ENCODE peak calls at places on chromosomes 2 and 18, in four cellular contexts. G is H7, E is fibroblast of pulmonary artery, T is GM06990. S is an unnamed sample.
A peak's percentile ranks its signal among the peaks of the same experiment; 100 is the strongest.

GRCh38 chr2:169343202-169343601 is 19.1 kb downstream of the LRP2 start:
- DNase-seq in G (no peak), E (no peak), T (no peak), S (no peak)

GRCh38 chr2:15863494-15864175 is 76.7 kb upstream of the MYCN start:
- DNase-seq in G (no peak), E (no peak), T (no peak), S (no peak)

GRCh38 chr2:153595939-153596338 is 117.4 kb upstream of the RPRM start:
- DNase-seq in G (no peak), E (no peak), T (no peak), S (no peak)

GRCh38 chr18:69948919-69949537 is 1.4 kb upstream of the CD226 start:
- DNase-seq in G (no peak), E (peak; percentile 62), T (peak; percentile 66), S (peak; percentile 29)

GRCh38 chr2:94986392-94986963 is 39.0 kb upstream of the MAL start:
- DNase-seq in G (peak; percentile 85), E (peak; percentile 73), T (no peak), S (no peak)

GRCh38 chr2:105744909-105745853 is at the start of gene NCK2:
- DNase-seq in G (peak; percentile 83), E (peak; percentile 33), T (peak; percentile 50), S (no peak)

GRCh38 chr2:162928356-162928755 is 89.8 kb upstream of the KCNH7 start:
- DNase-seq in G (no peak), E (no peak), T (no peak), S (no peak)

GRCh38 chr2:226151157-226151556 is 648.5 kb downstream of the IRS1 start:
- DNase-seq in G (no peak), E (peak; percentile 21), T (no peak), S (no peak)

GRCh38 chr18:4230450-4231168 is 224.5 kb downstream of the DLGAP1 start:
- DNase-seq in G (no peak), E (no peak), T (no peak), S (no peak)

GRCh38 chr18:12990662-12990976 is 543 bp upstream of the CEP192 start:
- DNase-seq in G (no peak), E (no peak), T (no peak), S (no peak)

GRCh38 chr2:227370791-227371312 is 8.3 kb downstream of the TM4SF20 start:
- DNase-seq in G (no peak), E (peak; percentile 96), T (no peak), S (peak; percentile 62)

GRCh38 chr2:107711941-107712340 is 114.8 kb upstream of the RGPD4 start:
- DNase-seq in G (no peak), E (no peak), T (no peak), S (no peak)

GRCh38 chr2:107717666-107718065 is 109.0 kb upstream of the RGPD4 start:
- DNase-seq in G (peak; percentile 1), E (no peak), T (no peak), S (no peak)

GRCh38 chr2:107712857-107713256 is 113.8 kb upstream of the RGPD4 start:
- DNase-seq in G (no peak), E (no peak), T (no peak), S (no peak)
- H3K4me3 ChIP-seq in G (no peak overlapping the region), E (no peak overlapping the region), T (peak overlapping the region; percentile 26), S (no peak overlapping the region)

GRCh38 chr2:98465456-98466201 is 21.0 kb downstream of the INPP4A start:
- DNase-seq in G (no peak), E (peak; percentile 82), T (peak; percentile 87), S (no peak)
- H3K4me3 ChIP-seq in G (no peak overlapping the region), E (no peak overlapping the region), T (peak overlapping the region; percentile 49), S (no peak overlapping the region)

DNA sequence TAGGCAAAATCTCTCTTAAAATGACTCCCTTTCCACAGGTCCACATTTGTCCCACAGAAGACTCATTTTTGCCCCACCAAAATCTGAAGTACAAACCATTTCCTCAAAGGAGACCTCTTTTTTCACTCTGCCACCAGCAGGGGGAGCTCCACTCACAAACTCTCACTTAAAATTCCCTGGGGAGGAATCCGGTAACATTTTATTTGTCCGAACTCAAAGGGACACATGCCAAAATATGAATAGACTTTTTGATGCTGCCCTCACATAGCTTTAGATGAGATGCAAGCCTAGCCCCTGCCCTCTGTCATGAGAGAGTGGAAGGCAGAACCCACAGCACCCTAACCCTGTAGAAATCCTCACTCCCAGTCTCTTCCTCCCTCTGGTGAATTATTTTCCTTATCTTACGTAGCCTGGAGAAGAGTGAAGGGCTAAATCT is 57.1 kb downstream of the RMDN2 start:
- DNase-seq in G (peak; percentile 52), E (peak; percentile 81), T (peak; percentile 17), S (peak; percentile 64)
- H3K4me3 ChIP-seq in G (peak overlapping the region; percentile 14), E (peak overlapping the region; percentile 24), T (no peak overlapping the region), S (no peak overlapping the region)

DNA sequence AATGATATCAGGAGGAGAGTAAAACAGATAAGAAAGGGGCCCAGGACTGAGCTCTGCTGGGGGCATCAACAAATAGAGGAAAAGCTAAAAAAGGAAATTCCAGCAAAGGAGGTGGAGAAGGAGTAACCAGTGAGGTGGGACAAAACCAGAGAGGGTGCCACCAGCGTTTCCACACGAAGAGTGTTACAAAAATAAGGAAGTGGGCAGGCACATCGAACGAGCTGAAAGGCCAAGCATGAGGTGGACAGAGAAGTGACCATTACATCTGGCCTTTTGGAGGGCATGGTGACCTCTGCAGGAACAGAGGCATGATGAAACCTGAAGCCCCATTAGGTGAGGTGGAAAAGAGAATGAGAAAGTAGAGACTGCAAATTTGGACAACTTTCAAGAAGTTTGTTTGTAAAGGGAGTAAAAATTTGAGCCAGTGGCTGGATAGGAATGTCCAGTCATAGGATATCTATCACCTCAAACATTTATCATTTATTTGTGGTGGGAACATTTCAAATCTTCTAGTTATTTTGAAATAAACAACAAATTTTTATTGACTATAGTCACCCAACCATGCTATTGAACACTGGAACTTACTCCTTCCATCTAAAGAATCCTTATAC is 18.4 kb upstream of the VIT start:
- DNase-seq in G (no peak), E (no peak), T (no peak), S (no peak)
- H3K4me3 ChIP-seq in G (no peak overlapping the region), E (no peak overlapping the region), T (no peak overlapping the region), S (no peak overlapping the region)

GRCh38 chr18:832085-832681 is 20.1 kb upstream of the YES1 start:
- DNase-seq in G (peak; percentile 66), E (no peak), T (no peak), S (no peak)

GRCh38 chr18:827093-827677 is 15.1 kb upstream of the YES1 start:
- DNase-seq in G (no peak), E (no peak), T (no peak), S (no peak)

GRCh38 chr18:833197-833596 is 21.2 kb upstream of the YES1 start:
- DNase-seq in G (no peak), E (no peak), T (no peak), S (no peak)

GRCh38 chr18:829432-829831 is 17.4 kb upstream of the YES1 start:
- DNase-seq in G (no peak), E (no peak), T (no peak), S (no peak)

GRCh38 chr18:830315-830901 is 18.4 kb upstream of the YES1 start:
- DNase-seq in G (peak; percentile 55), E (peak; percentile 94), T (peak; percentile 35), S (peak; percentile 33)
- H3K4me3 ChIP-seq in G (no peak overlapping the region), E (peak overlapping the region; percentile 40), T (no peak overlapping the region), S (no peak overlapping the region)